ENCODE peak calls at places on chromosome 7, in seven cellular contexts. O is upper lobe of left lung, Q is HCT116, J is esophagus muscularis mucosa, Y is spleen, L is sigmoid colon, A is K562. B is an unnamed sample.

GRCh38 chr7:101728888-101729883 is 88.2 kb upstream of the CUX1 start:
- DNase-seq in A (peak), Q (peak), L (no peak), Y (no peak), O (peak), J (no peak), B (no peak)

GRCh38 chr7:100827330-100828226 is at the start of gene EPHB4:
- DNase-seq in L (peak), O (peak), A (peak), Q (peak), J (no peak), Y (peak), B (peak)

GRCh38 chr7:47088329-47089067 is 493.4 kb downstream of the TNS3 start:
- DNase-seq in Q (peak), O (peak), A (peak), L (peak), Y (no peak), J (peak), B (no peak)

GRCh38 chr7:105678811-105679495 is 97.7 kb upstream of the EFCAB10 start:
- DNase-seq in A (peak), Y (peak), J (peak), Q (no peak), L (peak), O (peak), B (peak)

GRCh38 chr7:77935652-77936348 is 137.2 kb downstream of the PHTF2 start:
- DNase-seq in A (no peak), L (no peak), Q (no peak), O (no peak), J (no peak), Y (no peak), B (no peak)

GRCh38 chr7:506921-507622 is 12.6 kb downstream of the PDGFA start:
- DNase-seq in A (no peak), O (no peak), J (no peak), L (peak), Y (peak), Q (no peak), B (no peak)

GRCh38 chr7:137801003-137801402 is 45.8 kb downstream of the DGKI start:
- DNase-seq in O (no peak), A (no peak), J (no peak), L (no peak), Y (no peak), Q (no peak), B (no peak)

GRCh38 chr7:103564416-103564815 is 118.4 kb upstream of the SLC26A5 start:
- DNase-seq in Y (no peak), Q (no peak), O (no peak), A (peak), L (no peak), J (no peak), B (no peak)

GRCh38 chr7:94323872-94324271 is 70.8 kb upstream of the COL1A2 start:
- DNase-seq in Y (no peak), J (no peak), O (no peak), Q (no peak), A (no peak), L (no peak), B (no peak)

GRCh38 chr7:157234271-157234670 is 95.5 kb downstream of the UBE3C start:
- DNase-seq in Q (no peak), O (no peak), J (no peak), A (no peak), Y (no peak), L (no peak), B (no peak)

GRCh38 chr7:37832194-37832593 is 16.2 kb upstream of the NME8 start:
- DNase-seq in Y (peak), A (peak), Q (no peak), O (peak), L (peak), J (no peak), B (no peak)

GRCh38 chr7:50608196-50608906 is 43.1 kb upstream of the DDC start:
- DNase-seq in Q (no peak), Y (no peak), A (no peak), O (no peak), J (no peak), L (no peak), B (no peak)

GRCh38 chr7:47458057-47458456 is 123.9 kb downstream of the TNS3 start:
- DNase-seq in A (no peak), Y (no peak), J (no peak), O (peak), Q (no peak), L (no peak), B (no peak)

GRCh38 chr7:44149571-44150465 is 8.7 kb upstream of the MYL7 start:
- DNase-seq in A (no peak), O (no peak), J (no peak), Q (no peak), L (peak), Y (peak), B (no peak)

GRCh38 chr7:13282377-13282980 is 595.0 kb downstream of the ARL4A start:
- DNase-seq in Q (peak), Y (no peak), O (no peak), L (no peak), A (no peak), J (no peak), B (no peak)

GRCh38 chr7:5139998-5140397 is 50.0 kb upstream of the WIPI2 start:
- DNase-seq in O (peak), L (no peak), J (no peak), Q (peak), A (peak), Y (no peak), B (no peak)

GRCh38 chr7:70092314-70093303 is 494.3 kb downstream of the AUTS2 start:
- DNase-seq in J (no peak), Y (no peak), L (no peak), Q (no peak), A (no peak), O (no peak), B (no peak)
- TF ChIP-seq POLR2AphosphoS5 in J (no peak), Y (no peak), L (no peak), Q (no peak), A (no peak), O (no peak), B (no peak)

GRCh38 chr7:81684513-81685262 is 85.2 kb downstream of the HGF start:
- DNase-seq in O (peak), L (peak), A (no peak), J (peak), Y (peak), Q (peak), B (peak)
- TF ChIP-seq POLR2AphosphoS5 in O (peak), L (peak), A (no peak), J (peak), Y (peak), Q (peak), B (no peak)

GRCh38 chr7:151512353-151512752 is 7.3 kb downstream of the RHEB start:
- DNase-seq in A (no peak), Y (no peak), Q (no peak), O (no peak), L (no peak), J (no peak), B (no peak)

GRCh38 chr7:151511946-151512345 is 7.7 kb downstream of the RHEB start:
- DNase-seq in L (no peak), A (no peak), O (no peak), Y (no peak), J (no peak), Q (no peak), B (no peak)

GRCh38 chr7:151514461-151515396 is 5.0 kb downstream of the RHEB start:
- DNase-seq in A (no peak), Q (no peak), Y (no peak), O (no peak), L (no peak), J (no peak), B (no peak)

GRCh38 chr7:151509670-151510333 is 9.9 kb downstream of the RHEB start:
- DNase-seq in O (no peak), L (no peak), J (no peak), A (no peak), Q (no peak), Y (no peak), B (no peak)

GRCh38 chr7:151511270-151511669 is 8.4 kb downstream of the RHEB start:
- DNase-seq in A (no peak), O (no peak), J (no peak), Q (no peak), Y (no peak), L (no peak), B (no peak)
- TF ChIP-seq POLR2AphosphoS5 in A (no peak), O (no peak), J (no peak), Q (no peak), Y (no peak), L (no peak), B (no peak)

GRCh38 chr7:129611246-129612111 is at the start of gene NRF1:
- DNase-seq in O (peak), A (peak), L (peak), Y (peak), J (peak), Q (peak), B (peak)
- TF ChIP-seq POLR2AphosphoS5 in O (peak), A (peak), L (peak), Y (peak), J (peak), Q (peak), B (peak)

GRCh38 chr7:98283887-98284222 is 2.4 kb downstream of the BRI3 start:
- DNase-seq in Q (no peak), A (no peak), O (no peak), Y (no peak), L (no peak), J (no peak), B (no peak)

GRCh38 chr7:98283127-98283886 is 1.8 kb downstream of the BRI3 start:
- DNase-seq in J (no peak), O (peak), A (no peak), Y (peak), L (peak), Q (no peak), B (no peak)

GRCh38 chr7:98285132-98286092 is 3.9 kb downstream of the BRI3 start:
- DNase-seq in J (no peak), Q (no peak), L (no peak), Y (no peak), A (no peak), O (no peak), B (no peak)

GRCh38 chr7:98286093-98286525 is 4.6 kb downstream of the BRI3 start:
- DNase-seq in A (peak), J (peak), Q (peak), O (peak), Y (peak), L (peak), B (peak)

GRCh38 chr7:98284335-98285036 is 3.0 kb downstream of the BRI3 start:
- DNase-seq in J (peak), Q (no peak), L (peak), Y (peak), A (no peak), O (peak), B (peak)
- TF ChIP-seq POLR2AphosphoS5 in J (peak), Q (peak), L (peak), Y (peak), A (no peak), O (peak), B (no peak)

GRCh38 chr7:142797342-142797798 is 26.6 kb downstream of the PRSS2 start:
- DNase-seq in Q (no peak), L (no peak), J (no peak), O (no peak), Y (peak), A (no peak), B (no peak)

GRCh38 chr7:142799483-142799882 is 28.7 kb downstream of the PRSS2 start:
- DNase-seq in L (no peak), O (no peak), Y (no peak), J (peak), A (no peak), Q (no peak), B (no peak)

GRCh38 chr7:142798451-142799438 is 28.0 kb downstream of the PRSS2 start:
- DNase-seq in J (peak), Y (no peak), O (no peak), Q (no peak), A (no peak), L (no peak), B (no peak)

GRCh38 chr7:142796501-142797341 is 26.0 kb downstream of the PRSS2 start:
- DNase-seq in Y (peak), Q (no peak), A (no peak), J (no peak), L (no peak), O (no peak), B (no peak)

DNA sequence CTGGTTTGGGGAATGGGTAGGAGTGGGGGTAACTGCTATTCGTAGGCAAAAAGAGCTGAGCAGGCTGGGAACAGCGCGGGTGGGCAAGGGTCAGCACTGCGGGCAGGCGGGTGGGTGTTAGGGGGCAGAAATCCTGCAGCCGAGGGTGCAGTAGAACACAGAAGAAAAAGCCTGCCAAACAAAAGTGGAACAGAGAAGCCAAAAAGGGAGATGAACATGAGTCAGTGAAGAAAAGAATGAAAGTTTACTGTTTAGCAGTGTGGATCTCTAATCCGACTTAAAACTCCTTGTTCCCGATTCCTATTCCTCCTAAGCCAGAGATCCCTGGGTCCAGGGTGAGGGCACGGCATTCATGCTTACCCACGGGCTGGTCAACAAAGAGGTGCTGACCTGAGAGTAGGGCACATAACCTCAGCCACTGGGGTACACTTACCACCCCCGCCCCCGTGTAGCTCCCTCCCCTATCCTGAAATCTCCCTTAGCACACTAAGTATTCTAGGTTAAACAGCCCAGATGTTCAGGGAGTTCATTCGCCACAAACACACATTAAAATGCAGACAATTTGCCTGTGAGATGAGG is 27.1 kb downstream of the PRSS2 start:
- DNase-seq in O (no peak), L (no peak), J (peak), A (no peak), Q (no peak), Y (no peak), B (no peak)
- TF ChIP-seq POLR2AphosphoS5 in O (no peak), L (no peak), J (no peak), A (no peak), Q (no peak), Y (no peak), B (no peak)

GRCh38 chr7:138891446-138891810 is 89.8 kb downstream of the KIAA1549 start:
- DNase-seq in A (no peak), Y (no peak), Q (no peak), O (no peak), L (no peak), J (no peak), B (no peak)
- TF ChIP-seq POLR2AphosphoS5 in A (no peak), Y (no peak), Q (no peak), O (no peak), L (no peak), J (no peak), B (no peak)

GRCh38 chr7:152672626-152673025 is 3.3 kb downstream of the XRCC2 start:
- DNase-seq in O (no peak), A (no peak), Y (no peak), J (no peak), L (no peak), Q (no peak), B (no peak)

GRCh38 chr7:152678133-152678645 is 2.2 kb upstream of the XRCC2 start:
- DNase-seq in O (peak), Y (no peak), J (no peak), Q (no peak), L (no peak), A (no peak), B (no peak)

GRCh38 chr7:152673902-152674301 is 2.0 kb downstream of the XRCC2 start:
- DNase-seq in J (no peak), Y (no peak), Q (no peak), L (no peak), A (no peak), O (peak), B (no peak)

GRCh38 chr7:152674860-152675760 is 831 bp downstream of the XRCC2 start:
- DNase-seq in O (no peak), Y (no peak), J (no peak), A (peak), L (no peak), Q (no peak), B (no peak)

GRCh38 chr7:152675761-152676636 is at the start of gene XRCC2:
- DNase-seq in J (peak), A (peak), Q (peak), Y (peak), L (peak), O (peak), B (peak)
- TF ChIP-seq POLR2AphosphoS5 in J (peak), A (peak), Q (peak), Y (peak), L (peak), O (peak), B (peak)